ENCODE peak calls at places on chromosomes 5 and 9, in nine cellular contexts. C is CD8-positive, alpha-beta T cell; J is PC-3; P is ovary; H is heart left ventricle; U is IMR-90; O is H9; W is neuronal stem cell; E is A549. T is an unnamed sample.
A peak's percentile ranks its signal among the peaks of the same experiment; 100 is the strongest.

GRCh38 chr9:127225747-127226646 is 38.6 kb upstream of the GARNL3 start:
- DNase-seq in C (no peak), J (peak; percentile 22), P (peak; percentile 52), H (no peak), U (peak; percentile 17), O (no peak), W (no peak), E (no peak), T (no peak)

GRCh38 chr9:18472915-18473314 is 1.0 kb upstream of the ADAMTSL1 start:
- DNase-seq in C (no peak), J (no peak), P (peak; percentile 32), H (no peak), U (no peak), O (no peak), W (no peak), E (no peak), T (no peak)

GRCh38 chr9:101376117-101376866 is 8.5 kb downstream of the BAAT start:
- DNase-seq in C (no peak), J (no peak), P (no peak), H (peak; percentile 28), U (peak; percentile 63), O (no peak), W (no peak), E (peak; percentile 62), T (no peak)

GRCh38 chr9:26043431-26043830 is 365.2 kb upstream of the TUSC1 start:
- DNase-seq in C (no peak), J (no peak), P (no peak), H (no peak), U (no peak), O (peak; percentile 24), W (no peak), E (no peak), T (no peak)

GRCh38 chr5:20229286-20230005 is 241.4 kb upstream of the CDH18 start:
- DNase-seq in C (no peak), J (no peak), P (no peak), H (no peak), U (no peak), O (no peak), W (no peak), E (no peak), T (no peak)

GRCh38 chr5:83179966-83180365 is 102.6 kb downstream of the XRCC4 start:
- DNase-seq in C (no peak), J (no peak), P (no peak), H (no peak), U (peak; percentile 83), O (no peak), W (no peak), E (no peak), T (no peak)

GRCh38 chr9:24118170-24118569 is 292.1 kb upstream of the ELAVL2 start:
- DNase-seq in C (no peak), J (no peak), P (no peak), H (no peak), U (no peak), O (peak; percentile 32), W (no peak), E (no peak), T (no peak)

GRCh38 chr5:133192716-133193115 is 140.9 kb downstream of the HSPA4 start:
- DNase-seq in C (no peak), J (no peak), P (no peak), H (no peak), U (no peak), O (no peak), W (no peak), E (no peak), T (no peak)

GRCh38 chr5:88660947-88661869 is 221.8 kb downstream of the MEF2C start:
- DNase-seq in C (peak; percentile 21), J (peak; percentile 96), P (peak; percentile 63), H (peak; percentile 44), U (peak; percentile 77), O (peak; percentile 99), W (peak; percentile 94), E (peak; percentile 87), T (no peak)

GRCh38 chr5:24167791-24168190 is 477.0 kb downstream of the CDH10 start:
- DNase-seq in C (no peak), J (peak; percentile 10), P (no peak), H (no peak), U (no peak), O (no peak), W (no peak), E (no peak), T (no peak)

GRCh38 chr5:171667341-171668096 is 118.1 kb upstream of the SMIM23 start:
- DNase-seq in C (no peak), J (no peak), P (peak; percentile 35), H (peak; percentile 75), U (peak; percentile 72), O (peak; percentile 84), W (peak; percentile 72), E (no peak), T (no peak)

GRCh38 chr5:34043099-34043876 is at the start of gene C1QTNF3:
- DNase-seq in C (no peak), J (no peak), P (peak; percentile 27), H (no peak), U (no peak), O (no peak), W (no peak), E (no peak), T (no peak)

GRCh38 chr5:1113805-1114586 is 2.1 kb upstream of the SLC12A7 start:
- DNase-seq in C (no peak), J (no peak), P (no peak), H (no peak), U (no peak), O (no peak), W (no peak), E (no peak), T (no peak)

GRCh38 chr5:1115123-1115815 is 3.4 kb upstream of the SLC12A7 start:
- DNase-seq in C (no peak), J (no peak), P (no peak), H (no peak), U (no peak), O (no peak), W (no peak), E (no peak), T (no peak)

GRCh38 chr5:1111727-1112289 is at the start of gene SLC12A7:
- DNase-seq in C (peak; percentile 64), J (peak; percentile 77), P (peak; percentile 68), H (peak; percentile 73), U (no peak), O (peak; percentile 73), W (peak; percentile 47), E (peak; percentile 86), T (peak; percentile 57)

GRCh38 chr5:1112596-1113331 is 901 bp upstream of the SLC12A7 start:
- DNase-seq in C (no peak), J (peak; percentile 98), P (no peak), H (no peak), U (no peak), O (no peak), W (no peak), E (no peak), T (no peak)

DNA sequence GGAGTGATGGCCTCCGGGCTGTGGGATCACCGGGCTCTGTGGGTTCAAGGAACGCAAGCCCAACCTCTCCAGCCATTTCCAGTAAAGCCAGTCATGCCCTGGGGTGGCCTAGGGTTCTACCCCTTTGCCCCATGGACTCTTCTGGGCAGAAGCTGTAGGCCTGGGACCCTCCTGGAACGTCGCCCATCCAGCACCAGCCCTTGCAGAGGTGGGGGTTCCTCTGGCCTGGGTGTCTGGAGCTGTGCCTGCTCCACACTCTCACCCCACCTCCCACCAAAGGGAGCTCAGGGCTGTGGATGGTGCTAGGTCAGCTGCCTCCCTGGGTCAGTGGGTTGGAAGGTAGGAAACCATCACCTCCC is 1.4 kb upstream of the SLC12A7 start:
- DNase-seq in C (no peak), J (no peak), P (no peak), H (no peak), U (no peak), O (no peak), W (no peak), E (no peak), T (no peak)
- H3K9me3 ChIP-seq in C (no peaks in the 10 kb centered on the region), J (no peaks in the 10 kb centered on the region), P (no peaks in the 10 kb centered on the region), H (no peaks in the 10 kb centered on the region), U (no peaks in the 10 kb centered on the region), O (no peaks in the 10 kb centered on the region), W (no peaks in the 10 kb centered on the region), E (no peaks in the 10 kb centered on the region), T (no peaks in the 10 kb centered on the region)

GRCh38 chr9:121888438-121888775 is 204.7 kb downstream of the TTLL11 start:
- DNase-seq in C (no peak), J (no peak), P (no peak), H (peak; percentile 37), U (peak; percentile 85), O (no peak), W (no peak), E (peak; percentile 29), T (no peak)
- H3K9me3 ChIP-seq in C (no peaks in the 10 kb centered on the region), J (no peaks in the 10 kb centered on the region), P (no peaks in the 10 kb centered on the region), H (no peaks in the 10 kb centered on the region), U (no peaks in the 10 kb centered on the region), O (no peaks in the 10 kb centered on the region), W (no peaks in the 10 kb centered on the region), E (no peaks in the 10 kb centered on the region), T (no peaks in the 10 kb centered on the region)

GRCh38 chr5:64100203-64100602 is 65.4 kb upstream of the RNF180 start:
- DNase-seq in C (no peak), J (no peak), P (no peak), H (no peak), U (no peak), O (no peak), W (no peak), E (no peak), T (no peak)

DNA sequence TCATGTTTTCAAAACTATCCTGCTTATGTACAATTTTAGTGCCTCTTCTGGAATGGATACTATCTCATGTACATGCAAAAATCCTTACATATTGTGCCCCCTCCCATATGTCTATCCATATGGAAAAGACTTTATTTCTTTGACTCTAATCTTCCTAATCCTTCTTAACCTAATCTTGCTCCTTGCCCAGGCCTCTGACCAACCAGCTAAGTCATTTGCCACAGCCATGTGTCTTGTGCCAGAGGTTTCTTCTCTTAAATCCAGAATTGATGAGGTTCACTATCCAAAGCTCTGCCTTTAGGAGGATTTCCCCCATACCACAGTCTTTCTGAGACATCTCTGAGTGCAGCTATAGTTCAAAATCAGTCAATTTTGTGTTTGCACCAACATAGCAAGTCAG is 68.9 kb upstream of the RNF180 start:
- DNase-seq in C (no peak), J (no peak), P (no peak), H (no peak), U (no peak), O (no peak), W (no peak), E (no peak), T (no peak)
- H3K9me3 ChIP-seq in C (no peaks in the 10 kb centered on the region), J (no peaks in the 10 kb centered on the region), P (no peaks in the 10 kb centered on the region), H (no peaks in the 10 kb centered on the region), U (no peaks in the 10 kb centered on the region), O (no peaks in the 10 kb centered on the region), W (no peaks in the 10 kb centered on the region), E (no peaks in the 10 kb centered on the region), T (no peaks in the 10 kb centered on the region)

DNA sequence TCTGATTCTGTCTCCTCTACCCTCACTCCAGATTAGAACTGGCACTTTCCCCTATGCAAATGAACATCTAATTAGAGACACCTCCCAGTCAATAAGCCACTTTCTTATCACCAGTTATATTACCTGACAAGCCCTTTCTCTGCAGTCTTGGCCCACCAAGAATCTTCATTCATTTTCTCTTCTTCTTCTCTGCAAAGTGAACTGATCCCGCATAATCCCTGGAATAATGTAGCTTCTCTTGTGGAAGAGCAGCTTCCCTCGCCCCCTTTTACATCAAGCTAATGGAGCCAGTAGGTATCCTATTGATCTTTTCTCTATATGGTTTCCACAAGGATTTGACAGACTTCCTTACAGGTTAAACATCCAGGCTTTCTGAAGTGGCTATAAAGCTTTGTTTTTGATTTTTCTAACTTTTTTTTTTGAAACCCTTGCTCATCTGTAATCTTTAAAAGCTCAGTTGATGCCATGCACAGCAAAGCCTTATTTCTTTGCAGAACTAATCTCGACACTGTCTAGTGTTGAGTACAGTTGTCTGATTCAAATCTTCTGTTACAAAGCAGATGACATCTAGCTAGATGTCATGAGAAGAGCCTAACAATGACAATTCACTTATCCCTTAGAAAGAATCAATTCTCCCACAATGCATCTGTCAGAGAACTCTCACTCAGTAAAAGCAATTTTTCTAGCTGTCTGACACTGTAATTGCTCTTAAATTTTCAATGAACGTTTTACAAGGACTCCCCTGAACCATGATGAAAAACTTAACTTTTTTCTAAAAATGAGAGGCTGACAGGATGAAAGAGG is 281.4 kb downstream of the ISL1 start:
- DNase-seq in C (no peak), J (no peak), P (no peak), H (no peak), U (no peak), O (no peak), W (no peak), E (no peak), T (no peak)
- H3K9me3 ChIP-seq in C (no peaks in the 10 kb centered on the region), J (no peaks in the 10 kb centered on the region), P (no peaks in the 10 kb centered on the region), H (no peaks in the 10 kb centered on the region), U (peaks cover 2% of the 10 kb centered on the region), O (no peaks in the 10 kb centered on the region), W (no peaks in the 10 kb centered on the region), E (no peaks in the 10 kb centered on the region), T (no peaks in the 10 kb centered on the region)